ENCODE peak calls at places on chromosomes 1 and 21, in six cellular contexts. One of them, this sample, is unnamed. For H3K4me1, the result is how much of the 10 kb centered on the place peaks cover.

GRCh38 chr1:202599669-202600431 is 110.4 kb downstream of the SYT2 start:
- DNase-seq in suprapubic skin: no peak
- DNase-seq in A549: peak
- DNase-seq in HCT116: peak
- DNase-seq in testis: peak
- DNase-seq in spleen: peak
- DNase-seq in this sample: peak

GRCh38 chr1:1599919-1600860 is at the start of gene FNDC10:
- DNase-seq in testis: no peak
- DNase-seq in A549: no peak
- DNase-seq in spleen: peak
- DNase-seq in HCT116: no peak
- DNase-seq in suprapubic skin: no peak
- DNase-seq in this sample: no peak

GRCh38 chr1:151324390-151324930 is 2.8 kb downstream of the PI4KB start:
- DNase-seq in HCT116: no peak
- DNase-seq in A549: no peak
- DNase-seq in suprapubic skin: no peak
- DNase-seq in spleen: no peak
- DNase-seq in testis: no peak
- DNase-seq in this sample: no peak

GRCh38 chr1:98045211-98046030 is 124.6 kb upstream of the DPYD start:
- DNase-seq in HCT116: no peak
- DNase-seq in A549: peak
- DNase-seq in suprapubic skin: no peak
- DNase-seq in spleen: peak
- DNase-seq in testis: peak
- DNase-seq in this sample: peak

GRCh38 chr1:28197682-28198415 is 21.4 kb upstream of the PTAFR start:
- DNase-seq in suprapubic skin: no peak
- DNase-seq in A549: no peak
- DNase-seq in spleen: no peak
- DNase-seq in HCT116: no peak
- DNase-seq in testis: no peak
- DNase-seq in this sample: no peak

GRCh38 chr1:2594001-2594640 is 7.5 kb downstream of the PRXL2B start:
- DNase-seq in suprapubic skin: peak
- DNase-seq in HCT116: no peak
- DNase-seq in A549: no peak
- DNase-seq in testis: peak
- DNase-seq in spleen: peak
- DNase-seq in this sample: peak

GRCh38 chr1:75632350-75632949 is 21.5 kb upstream of the SLC44A5 start:
- DNase-seq in testis: no peak
- DNase-seq in A549: peak
- DNase-seq in spleen: no peak
- DNase-seq in HCT116: peak
- DNase-seq in suprapubic skin: no peak
- DNase-seq in this sample: no peak

GRCh38 chr1:11740258-11741192 is 4.6 kb downstream of the AGTRAP start:
- DNase-seq in testis: no peak
- DNase-seq in spleen: peak
- DNase-seq in A549: no peak
- DNase-seq in HCT116: no peak
- DNase-seq in suprapubic skin: no peak
- DNase-seq in this sample: no peak

GRCh38 chr1:222892137-222892763 is 77.4 kb downstream of the DISP1 start:
- DNase-seq in HCT116: no peak
- DNase-seq in spleen: no peak
- DNase-seq in suprapubic skin: no peak
- DNase-seq in A549: no peak
- DNase-seq in testis: no peak
- DNase-seq in this sample: no peak

GRCh38 chr1:165662186-165662585 is 31.2 kb downstream of the MGST3 start:
- DNase-seq in spleen: no peak
- DNase-seq in testis: no peak
- DNase-seq in HCT116: no peak
- DNase-seq in A549: no peak
- DNase-seq in suprapubic skin: no peak
- DNase-seq in this sample: no peak

GRCh38 chr21:37117204-37117603 is 44.1 kb downstream of the TTC3 start:
- DNase-seq in A549: no peak
- DNase-seq in spleen: no peak
- DNase-seq in suprapubic skin: no peak
- DNase-seq in HCT116: no peak
- DNase-seq in testis: no peak
- DNase-seq in this sample: no peak

GRCh38 chr1:153669606-153670005 is 1.2 kb downstream of the ILF2 start:
- DNase-seq in HCT116: no peak
- DNase-seq in spleen: peak
- DNase-seq in A549: no peak
- DNase-seq in suprapubic skin: no peak
- DNase-seq in testis: no peak
- DNase-seq in this sample: no peak

GRCh38 chr1:153670257-153670858 is 435 bp downstream of the ILF2 start:
- DNase-seq in HCT116: no peak
- DNase-seq in spleen: peak
- DNase-seq in testis: no peak
- DNase-seq in A549: no peak
- DNase-seq in suprapubic skin: no peak
- DNase-seq in this sample: no peak

GRCh38 chr1:153667439-153667838 is 3.4 kb downstream of the ILF2 start:
- DNase-seq in testis: no peak
- DNase-seq in suprapubic skin: no peak
- DNase-seq in A549: no peak
- DNase-seq in HCT116: no peak
- DNase-seq in spleen: no peak
- DNase-seq in this sample: no peak

GRCh38 chr1:153670859-153671622 is at the start of gene ILF2:
- DNase-seq in suprapubic skin: peak
- DNase-seq in spleen: peak
- DNase-seq in HCT116: peak
- DNase-seq in A549: peak
- DNase-seq in testis: peak
- DNase-seq in this sample: peak
- TF ChIP-seq POLR2A in suprapubic skin: peak
- TF ChIP-seq POLR2A in spleen: peak
- TF ChIP-seq POLR2A in HCT116: peak
- TF ChIP-seq POLR2A in A549: peak
- TF ChIP-seq POLR2A in testis: peak
- TF ChIP-seq POLR2A in this sample: no peak

GRCh38 chr1:169105434-169106094 is 926 bp upstream of the ATP1B1 start:
- DNase-seq in spleen: peak
- DNase-seq in HCT116: no peak
- DNase-seq in testis: peak
- DNase-seq in A549: peak
- DNase-seq in suprapubic skin: peak
- DNase-seq in this sample: peak
- H3K4me1 ChIP-seq in spleen: half or more
- H3K4me1 ChIP-seq in HCT116: half or more
- H3K4me1 ChIP-seq in testis: under half
- H3K4me1 ChIP-seq in A549: under half
- H3K4me1 ChIP-seq in suprapubic skin: half or more
- H3K4me1 ChIP-seq in this sample: under half

DNA sequence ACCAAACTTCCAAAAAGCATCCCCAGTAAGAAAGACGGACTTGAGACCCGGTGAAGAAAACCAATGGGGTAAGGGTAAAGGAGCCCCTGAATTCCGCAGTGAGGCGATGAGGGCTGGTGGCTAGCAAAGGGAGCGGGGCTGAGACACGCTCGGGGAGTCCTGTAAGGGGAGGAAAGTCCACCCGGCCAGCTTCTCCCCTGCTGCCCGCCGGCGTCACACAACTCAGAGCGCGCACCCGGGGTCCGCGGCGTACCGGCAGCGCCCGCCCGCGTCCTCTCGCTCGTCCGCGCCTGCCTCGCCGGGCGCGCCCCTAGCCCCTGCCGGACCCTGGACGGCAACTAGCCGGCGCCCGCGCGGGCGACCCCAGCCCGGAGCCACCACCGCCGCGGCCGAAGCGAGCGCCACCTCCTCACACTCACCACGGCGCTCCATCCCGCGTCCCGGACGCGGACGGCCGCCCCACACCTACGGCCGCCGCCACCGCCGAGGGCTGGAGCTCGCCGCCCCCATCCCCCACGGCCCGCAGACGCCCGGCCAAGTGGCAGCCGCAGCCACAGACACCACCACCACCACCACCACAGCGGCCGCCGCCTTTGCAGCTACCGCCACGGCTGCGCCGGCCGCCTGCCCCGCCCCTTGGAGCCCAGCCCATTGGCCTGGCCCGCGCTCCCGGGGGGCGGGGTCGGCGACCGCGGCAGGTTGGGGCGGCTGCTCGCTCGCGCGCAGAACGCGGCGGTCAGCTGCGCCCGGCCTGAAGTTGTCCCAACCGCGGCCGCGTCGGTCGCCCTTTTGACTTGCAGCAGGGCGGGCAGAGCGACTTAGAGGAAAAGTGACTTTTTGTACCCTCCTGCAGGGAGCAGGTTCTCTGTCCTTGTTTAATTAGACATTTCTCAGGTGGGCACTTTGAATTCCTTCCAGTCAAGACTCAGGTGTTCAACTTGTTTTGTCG is 10.0 kb upstream of the ARHGAP29 start:
- DNase-seq in HCT116: peak
- DNase-seq in testis: peak
- DNase-seq in A549: peak
- DNase-seq in suprapubic skin: peak
- DNase-seq in spleen: peak
- DNase-seq in this sample: peak
- TF ChIP-seq POLR2A in HCT116: peak
- TF ChIP-seq POLR2A in testis: no peak
- TF ChIP-seq POLR2A in A549: no peak
- TF ChIP-seq POLR2A in suprapubic skin: peak
- TF ChIP-seq POLR2A in spleen: no peak
- TF ChIP-seq POLR2A in this sample: no peak

DNA sequence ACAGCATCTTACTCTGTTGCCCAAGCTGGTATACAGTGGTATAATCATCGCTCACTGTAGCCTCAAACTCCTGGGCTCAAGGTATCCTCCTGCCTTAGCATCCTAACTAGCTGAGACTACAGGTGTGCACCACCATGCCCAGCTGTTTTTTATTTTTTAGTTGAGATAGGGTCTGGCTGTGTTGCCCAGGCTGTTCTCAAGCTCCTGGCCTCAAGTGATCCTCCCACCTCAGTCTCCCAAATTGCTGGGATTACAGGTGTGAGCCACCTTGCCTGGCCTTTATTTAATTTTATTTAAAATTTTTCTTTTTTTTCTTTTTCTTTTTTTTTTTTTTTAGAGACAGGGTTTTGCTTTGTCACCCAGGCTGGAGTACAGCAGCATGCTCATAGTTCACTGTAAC is 9.2 kb downstream of the MAP7D1 start:
- DNase-seq in testis: no peak
- DNase-seq in A549: no peak
- DNase-seq in HCT116: no peak
- DNase-seq in spleen: no peak
- DNase-seq in suprapubic skin: no peak
- DNase-seq in this sample: no peak
- H3K4me1 ChIP-seq in testis: under half
- H3K4me1 ChIP-seq in A549: under half
- H3K4me1 ChIP-seq in HCT116: under half
- H3K4me1 ChIP-seq in spleen: half or more
- H3K4me1 ChIP-seq in suprapubic skin: half or more
- H3K4me1 ChIP-seq in this sample: under half

GRCh38 chr1:43706598-43707190 is 642 bp upstream of the ST3GAL3 start:
- DNase-seq in spleen: peak
- DNase-seq in testis: no peak
- DNase-seq in A549: peak
- DNase-seq in HCT116: no peak
- DNase-seq in suprapubic skin: no peak
- DNase-seq in this sample: no peak

GRCh38 chr1:43708006-43708412 is 673 bp downstream of the ST3GAL3 start:
- DNase-seq in spleen: no peak
- DNase-seq in A549: no peak
- DNase-seq in suprapubic skin: no peak
- DNase-seq in HCT116: no peak
- DNase-seq in testis: peak
- DNase-seq in this sample: no peak

GRCh38 chr1:43705334-43705733 is 2.0 kb upstream of the ST3GAL3 start:
- DNase-seq in suprapubic skin: no peak
- DNase-seq in A549: no peak
- DNase-seq in testis: no peak
- DNase-seq in HCT116: no peak
- DNase-seq in spleen: no peak
- DNase-seq in this sample: no peak

GRCh38 chr1:43705982-43706597 is 1.2 kb upstream of the ST3GAL3 start:
- DNase-seq in testis: no peak
- DNase-seq in spleen: no peak
- DNase-seq in A549: peak
- DNase-seq in suprapubic skin: no peak
- DNase-seq in HCT116: no peak
- DNase-seq in this sample: no peak

DNA sequence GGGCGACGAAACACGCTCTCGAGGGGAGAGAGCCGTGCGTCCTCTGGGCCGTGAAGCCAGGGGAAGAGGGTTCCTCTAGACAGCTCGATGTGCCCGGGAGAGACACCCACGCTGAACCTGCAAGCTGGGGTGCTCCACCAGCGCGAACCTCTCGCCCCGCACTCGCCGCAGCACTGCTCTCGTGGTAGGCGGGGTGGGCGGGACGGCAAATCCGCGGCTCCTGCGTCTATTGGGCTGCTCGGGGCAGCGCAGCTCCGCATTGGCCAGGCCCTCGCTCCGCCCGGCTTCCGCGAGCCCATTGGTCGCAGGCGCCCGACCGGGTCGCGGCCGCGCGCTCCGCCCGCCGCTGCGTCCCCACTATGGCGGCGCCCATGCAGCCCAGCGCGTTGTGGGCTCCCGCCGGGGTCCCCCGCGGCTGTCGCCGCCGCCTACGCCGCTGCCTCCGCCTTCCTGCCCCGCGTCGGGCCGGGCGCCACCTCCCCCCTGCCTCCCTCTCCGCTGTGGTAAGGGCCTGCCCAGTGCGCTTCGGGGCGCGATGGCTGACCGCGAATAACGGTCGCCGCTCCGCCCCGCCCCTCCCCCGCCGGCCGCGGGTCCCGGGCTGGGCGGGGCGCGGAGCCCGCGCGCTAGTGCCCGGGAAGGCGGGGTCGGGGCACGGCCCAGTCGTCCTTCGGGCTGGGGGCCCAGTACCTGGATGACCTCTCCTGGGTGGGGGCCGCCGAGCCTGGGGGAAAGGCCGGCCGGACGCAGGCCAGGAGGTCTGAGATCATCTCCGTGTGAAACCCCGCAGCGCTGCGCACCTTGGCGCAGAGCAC is at the start of gene ST3GAL3:
- DNase-seq in suprapubic skin: peak
- DNase-seq in spleen: peak
- DNase-seq in A549: peak
- DNase-seq in testis: peak
- DNase-seq in HCT116: peak
- DNase-seq in this sample: peak
- TF ChIP-seq POLR2A in suprapubic skin: no peak
- TF ChIP-seq POLR2A in spleen: no peak
- TF ChIP-seq POLR2A in A549: peak
- TF ChIP-seq POLR2A in testis: no peak
- TF ChIP-seq POLR2A in HCT116: peak
- TF ChIP-seq POLR2A in this sample: no peak

GRCh38 chr1:18927082-18927653 is 24.8 kb upstream of the ALDH4A1 start:
- DNase-seq in HCT116: no peak
- DNase-seq in suprapubic skin: no peak
- DNase-seq in A549: no peak
- DNase-seq in testis: no peak
- DNase-seq in spleen: peak
- DNase-seq in this sample: no peak
- H3K4me1 ChIP-seq in HCT116: half or more
- H3K4me1 ChIP-seq in suprapubic skin: half or more
- H3K4me1 ChIP-seq in A549: half or more
- H3K4me1 ChIP-seq in testis: under half
- H3K4me1 ChIP-seq in spleen: half or more
- H3K4me1 ChIP-seq in this sample: half or more